ENCODE peak calls at places on chromosomes 2 and 18, in four cellular contexts. P, J, H and R are unnamed samples. For H3K9me3, the result is how much of the 10 kb centered on the place peaks cover.

GRCh38 chr2:54575379-54575888 is 119.3 kb downstream of the SPTBN1 start:
- DNase-seq in P (peak), J (no peak), H (no peak), R (no peak)

GRCh38 chr2:231308631-231309414 is 86.7 kb upstream of the B3GNT7 start:
- DNase-seq in P (peak), J (no peak), H (no peak), R (no peak)

GRCh38 chr18:31791817-31792579 is 31.3 kb upstream of the SLC25A52 start:
- DNase-seq in P (no peak), J (no peak), H (no peak), R (no peak)

GRCh38 chr2:42944744-42945415 is 152.5 kb upstream of the HAAO start:
- DNase-seq in P (no peak), J (no peak), H (no peak), R (no peak)

GRCh38 chr2:75562513-75562864 is 1.8 kb upstream of the EVA1A start:
- DNase-seq in P (peak), J (no peak), H (no peak), R (no peak)

GRCh38 chr2:86492057-86492456 is 50.9 kb downstream of the KDM3A start:
- DNase-seq in P (peak), J (no peak), H (no peak), R (no peak)

GRCh38 chr2:82636411-82637020 is 1822.6 kb downstream of the SUCLG1 start:
- DNase-seq in P (no peak), J (no peak), H (no peak), R (no peak)

GRCh38 chr2:114005110-114005783 is 115.4 kb downstream of the ACTR3 start:
- DNase-seq in P (no peak), J (no peak), H (no peak), R (no peak)

GRCh38 chr2:231640229-231640628 is 47.6 kb downstream of the TEX44 start:
- DNase-seq in P (no peak), J (no peak), H (no peak), R (peak)

GRCh38 chr2:162244559-162245031 is 1.4 kb upstream of the FAP start:
- DNase-seq in P (peak), J (peak), H (no peak), R (peak)

GRCh38 chr2:201357216-201357615 is at the start of gene FLACC1:
- DNase-seq in P (peak), J (no peak), H (no peak), R (peak)
- H3K9me3 ChIP-seq in P (under half), J (under half), H (under half), R (under half)

DNA sequence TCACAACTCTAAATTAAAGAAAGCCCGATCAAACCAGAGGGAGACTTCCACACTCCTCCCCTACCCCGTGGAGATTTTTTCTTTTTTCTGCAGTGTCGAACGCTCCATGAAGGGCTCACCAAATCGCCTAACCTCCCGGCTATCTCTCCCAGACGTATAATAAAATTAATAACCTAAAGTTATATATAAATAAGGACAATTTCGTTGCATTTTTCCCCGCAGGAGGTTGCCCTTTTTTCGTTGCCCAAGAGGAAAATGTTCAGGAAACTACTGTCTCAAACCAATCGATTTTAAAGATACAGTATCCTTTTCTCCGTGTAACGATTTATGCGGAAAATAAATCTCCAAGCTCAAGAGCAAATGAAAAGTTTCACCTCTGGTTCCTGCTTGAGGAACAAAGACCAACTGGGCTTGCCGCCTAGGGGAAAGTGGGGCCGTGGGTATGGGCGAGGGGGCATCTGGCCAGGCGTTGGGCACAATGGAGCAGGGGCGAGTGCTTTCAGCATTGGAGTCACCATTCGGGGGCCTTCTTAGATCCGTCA is 2.2 kb downstream of the EVX2 start:
- DNase-seq in P (no peak), J (no peak), H (no peak), R (no peak)
- H3K9me3 ChIP-seq in P (under half), J (under half), H (under half), R (under half)

DNA sequence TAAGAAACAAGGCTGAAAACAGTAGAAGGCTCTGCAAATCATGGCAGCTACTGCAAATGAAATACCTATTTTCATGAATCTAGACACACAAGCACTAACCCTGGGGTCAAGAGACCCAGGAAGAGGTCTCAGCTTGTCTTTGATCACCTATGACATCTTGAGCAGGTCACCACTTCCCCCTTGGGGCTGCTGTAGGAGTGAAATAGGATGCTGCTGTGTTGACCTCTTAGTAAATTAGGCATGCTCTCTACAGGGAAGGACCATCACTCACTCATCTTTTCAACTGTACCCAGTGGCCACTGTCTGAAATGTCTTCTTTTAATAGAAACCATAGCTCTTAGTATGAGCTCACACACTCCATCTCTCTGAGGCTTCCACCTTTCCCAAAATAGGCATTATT is 83.8 kb downstream of the NCK2 start:
- DNase-seq in P (no peak), J (no peak), H (no peak), R (no peak)
- H3K9me3 ChIP-seq in P (under half), J (under half), H (under half), R (under half)

DNA sequence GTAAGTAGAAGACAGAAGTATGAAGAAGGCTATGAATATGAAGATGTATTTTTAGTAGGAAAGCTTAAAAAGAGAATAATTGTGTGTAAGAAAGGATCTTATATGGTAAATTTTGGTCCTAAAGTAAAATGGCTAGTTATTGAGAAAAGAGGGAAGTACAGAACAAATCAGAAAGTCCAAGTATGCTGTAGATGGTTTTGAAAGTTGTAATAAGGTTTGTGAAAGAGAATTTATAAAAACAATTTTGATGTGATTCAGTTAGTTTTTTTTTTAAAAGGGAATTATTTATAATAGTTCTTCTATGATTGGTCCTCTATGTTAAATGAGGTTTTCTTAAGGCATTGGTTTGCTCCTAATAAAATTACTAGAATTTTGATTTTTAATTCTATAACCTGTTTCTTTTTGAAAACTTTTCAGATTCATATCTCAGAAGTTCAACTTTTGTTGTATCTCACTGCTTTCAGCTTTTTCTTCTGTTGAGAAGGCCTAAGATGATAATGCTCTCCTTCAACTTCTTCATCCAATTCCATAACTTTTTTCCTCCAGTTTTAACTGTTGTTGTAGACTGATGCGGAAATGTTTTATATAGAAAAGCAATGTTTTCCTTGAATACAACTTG is 322.7 kb downstream of the NOL4 start:
- DNase-seq in P (no peak), J (no peak), H (no peak), R (no peak)
- H3K9me3 ChIP-seq in P (under half), J (under half), H (under half), R (under half)

DNA sequence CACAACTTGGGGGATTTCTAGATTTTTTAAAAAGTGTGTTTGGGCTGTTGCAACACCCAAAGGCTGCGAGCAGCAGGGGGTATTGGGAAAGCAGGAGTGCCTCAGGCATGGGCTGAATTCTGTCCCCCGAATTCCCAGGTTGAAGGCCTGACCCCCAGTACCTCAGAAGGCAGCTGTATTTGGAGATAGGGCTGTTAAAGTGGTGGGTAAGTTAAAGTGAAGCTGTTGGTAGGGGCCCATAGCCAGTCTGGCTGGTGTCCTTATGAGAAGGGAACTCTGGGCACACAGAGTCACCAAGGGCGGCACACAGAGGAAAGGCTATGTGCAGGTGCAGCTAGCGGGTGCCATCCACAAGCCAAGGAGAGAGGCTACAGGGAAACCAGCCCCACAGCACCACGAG is 717.4 kb downstream of the GALR1 start:
- DNase-seq in P (no peak), J (no peak), H (no peak), R (no peak)
- H3K9me3 ChIP-seq in P (under half), J (under half), H (under half), R (under half)